ENCODE peak calls at places on chromosomes 11 and 22, in five cellular contexts. J is fibroblast of lung, V is cardiac muscle cell, I is tibial nerve, T is mammary epithelial cell. K is an unnamed sample.

GRCh38 chr11:94100253-94100652 is 28.4 kb upstream of the PANX1 start:
- DNase-seq in T (peak), V (no peak), I (no peak), J (no peak), K (no peak)

GRCh38 chr11:96126917-96127595 is 203.1 kb upstream of the MTMR2 start:
- DNase-seq in I (no peak), J (no peak), T (no peak), V (no peak), K (no peak)

GRCh38 chr11:60116996-60117790 is 28.7 kb downstream of the MS4A2 start:
- DNase-seq in J (no peak), V (no peak), I (no peak), T (peak), K (no peak)

GRCh38 chr11:75797796-75798195 is 17.2 kb upstream of the UVRAG start:
- DNase-seq in I (no peak), V (no peak), J (no peak), T (no peak), K (no peak)

GRCh38 chr11:6667733-6668374 is 12.2 kb upstream of the DCHS1 start:
- DNase-seq in V (peak), T (peak), I (no peak), J (peak), K (no peak)

GRCh38 chr11:131095501-131096185 is 179.4 kb upstream of the SNX19 start:
- DNase-seq in J (no peak), I (no peak), V (no peak), T (no peak), K (no peak)

GRCh38 chr11:75273989-75274391 is 33.4 kb downstream of the TPBGL start:
- DNase-seq in J (no peak), I (no peak), T (no peak), V (no peak), K (no peak)

GRCh38 chr11:115363426-115363825 is 140.8 kb downstream of the CADM1 start:
- DNase-seq in J (no peak), I (no peak), T (no peak), V (no peak), K (no peak)

GRCh38 chr22:31148953-31149627 is 8.8 kb upstream of the PLA2G3 start:
- DNase-seq in I (peak), V (peak), T (peak), J (peak), K (no peak)

GRCh38 chr22:50674606-50675552 is 2.3 kb downstream of the SHANK3 start:
- DNase-seq in J (no peak), I (no peak), V (peak), T (peak), K (peak)

GRCh38 chr22:30717331-30717921 is 22.8 kb downstream of the OSBP2 start:
- DNase-seq in V (no peak), J (peak), I (no peak), T (peak), K (no peak)

GRCh38 chr22:39635719-39636118 is 65.2 kb downstream of the CACNA1I start:
- DNase-seq in T (no peak), V (no peak), J (no peak), I (no peak), K (no peak)

GRCh38 chr22:44802071-44802700 is 49.8 kb downstream of the ARHGAP8 start:
- DNase-seq in V (no peak), I (no peak), J (no peak), T (no peak), K (no peak)

GRCh38 chr22:44797181-44797720 is 44.9 kb downstream of the ARHGAP8 start:
- DNase-seq in J (no peak), I (no peak), V (no peak), T (no peak), K (no peak)

GRCh38 chr22:44795701-44796630 is 43.6 kb downstream of the ARHGAP8 start:
- DNase-seq in T (no peak), V (no peak), J (no peak), I (no peak), K (no peak)

GRCh38 chr22:44801476-44801875 is 49.1 kb downstream of the ARHGAP8 start:
- DNase-seq in T (no peak), V (no peak), J (no peak), I (no peak), K (no peak)

GRCh38 chr22:44799077-44799931 is 46.9 kb downstream of the ARHGAP8 start:
- DNase-seq in T (no peak), I (no peak), J (no peak), V (no peak), K (no peak)
- H3K27ac ChIP-seq in T (no peak), I (no peak), J (no peak), V (no peak), K (no peak)

GRCh38 chr22:41832553-41833368 is at the start of gene SREBF2:
- DNase-seq in V (peak), T (peak), J (peak), I (peak), K (peak)

GRCh38 chr22:41831828-41832552 is 915 bp upstream of the SREBF2 start:
- DNase-seq in T (no peak), J (no peak), V (no peak), I (no peak), K (no peak)

GRCh38 chr22:41833369-41834004 is 582 bp downstream of the SREBF2 start:
- DNase-seq in V (peak), J (peak), I (peak), T (peak), K (no peak)

GRCh38 chr22:41836551-41836950 is 3.6 kb downstream of the SREBF2 start:
- DNase-seq in V (no peak), T (no peak), J (no peak), I (no peak), K (no peak)

DNA sequence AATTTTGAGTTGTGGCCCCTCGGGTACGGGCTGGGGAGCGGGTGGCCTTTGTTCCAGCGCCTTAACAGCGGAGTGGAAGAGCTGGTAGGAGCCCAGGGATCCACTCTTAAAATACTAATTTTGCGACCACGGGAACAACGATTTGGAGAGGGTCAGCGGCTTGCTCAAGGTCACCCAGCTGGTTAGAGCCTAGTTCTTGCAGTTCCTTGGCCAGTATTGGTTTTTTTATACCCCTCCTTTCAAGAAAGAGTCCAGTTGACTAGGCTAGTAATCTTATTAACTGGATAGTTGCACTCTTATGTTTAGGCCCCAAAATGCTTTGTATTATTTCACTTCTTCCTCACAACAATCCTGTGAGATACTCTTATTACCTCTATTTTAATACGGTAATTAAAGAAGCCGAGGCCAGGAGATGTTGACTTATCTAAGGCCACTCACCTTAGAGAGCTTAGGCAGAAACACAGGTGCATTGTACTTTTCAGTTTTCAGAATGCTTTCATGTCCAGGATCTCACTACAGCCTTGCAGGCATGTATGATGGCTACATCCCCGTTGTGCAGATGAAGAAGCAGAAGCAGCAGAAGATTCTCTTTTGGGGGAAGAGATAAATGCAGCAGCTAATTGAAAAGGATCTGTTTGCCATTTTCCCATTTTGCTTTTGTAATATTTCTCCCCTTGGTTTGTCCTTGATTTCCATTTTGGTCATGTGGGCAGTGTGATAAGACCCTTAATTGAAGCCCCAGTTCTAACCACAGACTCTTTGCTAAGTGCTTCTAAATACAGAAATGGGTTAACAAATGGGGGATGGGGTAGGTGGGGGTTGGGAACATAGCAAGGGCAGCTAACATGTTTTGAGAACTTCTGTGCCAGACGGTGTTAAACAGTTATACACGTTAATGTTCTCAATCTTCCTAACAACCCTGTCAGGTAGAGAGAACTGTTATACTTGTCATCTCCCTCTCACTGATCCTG is 1.4 kb downstream of the SREBF2 start:
- DNase-seq in I (no peak), T (no peak), J (no peak), V (no peak), K (no peak)
- H3K27ac ChIP-seq in I (peak), T (peak), J (peak), V (peak), K (peak)

GRCh38 chr11:101091781-101092180 is 37.8 kb downstream of the PGR start:
- DNase-seq in I (no peak), V (no peak), T (peak), J (no peak), K (peak)
- H3K27ac ChIP-seq in I (no peak), V (no peak), T (no peak), J (no peak), K (no peak)

DNA sequence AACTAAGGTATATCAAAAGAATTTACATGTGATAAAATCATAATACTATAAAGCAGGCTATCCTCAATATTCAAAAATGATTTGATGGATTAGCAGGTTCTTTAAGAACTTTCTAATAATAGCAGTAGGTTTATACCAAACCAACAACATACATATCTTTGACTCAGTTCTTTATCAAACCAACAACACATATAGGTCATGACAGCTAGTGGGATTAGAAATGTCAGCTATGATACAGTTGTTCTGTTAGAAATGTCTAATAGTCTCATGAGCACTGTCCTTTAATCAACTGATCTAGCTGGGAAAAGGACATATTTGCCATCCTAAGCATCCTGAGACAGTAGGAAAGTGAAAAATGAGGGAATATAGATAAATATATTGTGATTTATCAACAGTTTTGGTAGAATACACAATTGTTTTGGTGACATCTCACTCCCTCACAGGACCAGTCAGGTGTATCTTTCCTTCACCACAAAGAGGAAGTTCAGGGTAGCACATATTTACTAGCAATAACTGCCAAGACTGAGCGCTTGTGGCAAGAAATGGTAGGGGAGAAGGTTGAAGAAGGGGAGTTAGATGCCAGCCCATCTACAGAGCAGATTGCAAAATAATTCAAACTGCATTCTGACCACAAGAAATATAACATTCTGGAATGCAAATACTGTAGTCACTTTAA is 90.8 kb upstream of the APOA1 start:
- DNase-seq in T (no peak), V (no peak), I (no peak), J (no peak), K (no peak)
- H3K27ac ChIP-seq in T (no peak), V (peak), I (peak), J (no peak), K (no peak)

GRCh38 chr22:36753120-36753802 is 22.7 kb downstream of the IFT27 start:
- DNase-seq in J (no peak), V (peak), T (peak), I (no peak), K (no peak)
- H3K27ac ChIP-seq in J (no peak), V (no peak), T (no peak), I (no peak), K (no peak)

GRCh38 chr11:32421992-32422391 is 13.3 kb downstream of the WT1 start:
- DNase-seq in I (no peak), T (no peak), V (no peak), J (no peak), K (no peak)

GRCh38 chr11:32426192-32426591 is 9.1 kb downstream of the WT1 start:
- DNase-seq in V (no peak), T (no peak), I (no peak), J (no peak), K (no peak)

GRCh38 chr11:32420937-32421532 is 14.3 kb downstream of the WT1 start:
- DNase-seq in V (no peak), I (no peak), J (no peak), T (peak), K (no peak)

GRCh38 chr11:32420139-32420538 is 15.2 kb downstream of the WT1 start:
- DNase-seq in T (no peak), V (no peak), I (no peak), J (no peak), K (no peak)

DNA sequence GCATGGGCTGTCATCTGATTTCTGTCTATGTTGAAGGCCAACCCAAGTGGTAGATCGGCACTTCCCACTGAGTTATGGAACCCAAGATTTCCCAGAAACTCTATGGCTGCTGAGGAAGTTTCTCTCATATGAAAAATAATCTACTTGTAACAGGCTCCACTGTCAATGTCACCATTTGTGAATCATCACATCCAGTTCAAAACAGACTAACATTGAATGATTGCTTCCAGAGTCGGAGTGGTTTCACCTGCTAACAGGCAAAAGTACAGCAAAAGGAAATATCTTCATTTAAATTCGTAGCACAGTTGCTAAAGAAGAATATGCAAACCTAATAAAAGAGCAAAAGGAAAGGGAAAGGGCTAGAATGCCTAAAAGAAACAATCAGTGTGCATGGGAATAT is 12.8 kb downstream of the WT1 start:
- DNase-seq in V (no peak), J (no peak), I (no peak), T (no peak), K (no peak)
- H3K27ac ChIP-seq in V (no peak), J (no peak), I (no peak), T (no peak), K (no peak)

GRCh38 chr22:44098966-44099530 is 74.9 kb downstream of the PARVB start:
- DNase-seq in V (no peak), I (no peak), J (no peak), T (no peak), K (no peak)
- H3K27ac ChIP-seq in V (no peak), I (no peak), J (no peak), T (no peak), K (no peak)

GRCh38 chr11:3122775-3123201 is 42.3 kb downstream of the OSBPL5 start:
- DNase-seq in J (no peak), T (no peak), I (no peak), V (no peak), K (no peak)
- H3K27ac ChIP-seq in J (no peak), T (no peak), I (peak), V (no peak), K (no peak)

GRCh38 chr11:69080361-69080973 is 31.7 kb downstream of the TPCN2 start:
- DNase-seq in V (no peak), I (no peak), T (peak), J (peak), K (peak)
- H3K27ac ChIP-seq in V (peak), I (peak), T (peak), J (peak), K (peak)